ENCODE peak calls at places on chromosomes 5 and 9, in seven cellular contexts. S is stimulated activated CD8-positive, alpha-beta memory T cell treated with anti-CD3 and anti-CD28 coated beads, Interleukin-4, amount 100 ng/mL, for 4 hours; Y is left ventricle myocardium inferior; F is activated CD4-positive, alpha-beta T cell treated with anti-CD3 and anti-CD28 coated beads for 36 hours; V is effector memory CD8-positive, alpha-beta T cell; X is thoracic aorta; I is GM04504. U is an unnamed sample.

GRCh38 chr9:81874926-81875325 is 53.3 kb upstream of the SPATA31D4 start:
- DNase-seq in S (no peak), Y (no peak), F (no peak), V (no peak), X (no peak), I (peak), U (no peak)

GRCh38 chr9:98219794-98220370 is 27.4 kb upstream of the CORO2A start:
- DNase-seq in S (no peak), Y (no peak), F (no peak), V (no peak), X (no peak), I (no peak), U (no peak)

GRCh38 chr9:93122721-93123221 is 11.3 kb downstream of the NINJ1 start:
- DNase-seq in S (no peak), Y (no peak), F (no peak), V (no peak), X (no peak), I (no peak), U (no peak)

GRCh38 chr9:83598487-83598886 is 24.5 kb upstream of the IDNK start:
- DNase-seq in S (no peak), Y (no peak), F (no peak), V (no peak), X (no peak), I (no peak), U (no peak)

GRCh38 chr5:149062371-149063016 is 368 bp downstream of the SH3TC2 start:
- DNase-seq in S (no peak), Y (no peak), F (no peak), V (no peak), X (no peak), I (peak), U (no peak)

GRCh38 chr5:31453522-31453921 is 78.4 kb downstream of the DROSHA start:
- DNase-seq in S (no peak), Y (no peak), F (no peak), V (no peak), X (no peak), I (no peak), U (no peak)

GRCh38 chr9:71680189-71680983 is 87.9 kb downstream of the CEMIP2 start:
- DNase-seq in S (no peak), Y (no peak), F (no peak), V (no peak), X (no peak), I (no peak), U (no peak)

GRCh38 chr9:127612993-127613954 is 1.2 kb downstream of the STXBP1 start:
- DNase-seq in S (no peak), Y (peak), F (peak), V (peak), X (no peak), I (peak), U (peak)

GRCh38 chr5:123476696-123477095 is 35.3 kb upstream of the CSNK1G3 start:
- DNase-seq in S (no peak), Y (no peak), F (no peak), V (no peak), X (no peak), I (no peak), U (no peak)

GRCh38 chr5:16179936-16180788 is 571 bp upstream of the MARCHF11 start:
- DNase-seq in S (no peak), Y (no peak), F (peak), V (no peak), X (no peak), I (no peak), U (no peak)

U was measured in activated CD4-positive, alpha-beta memory T cell treated with anti-CD3 and anti-CD28 coated beads for 36 hours.